ENCODE peak calls at places on chromosomes 12 and 14, in ten cellular contexts. V is PC-3, K is heart right ventricle, I is uterus, D is heart left ventricle, L is stomach, B is tibial artery, Q is endodermal cell, Z is Peyer's patch, S is astrocyte. T is an unnamed sample.

GRCh38 chr14:90060965-90061848 is 587 bp upstream of the KCNK13 start:
- DNase-seq in L (no peak), K (no peak), D (peak; percentile 61), Z (no peak), B (no peak), I (no peak), S (no peak), V (no peak), Q (peak; percentile 85), T (peak; percentile 30)

GRCh38 chr12:53966070-53966384 is 6.9 kb upstream of the HOXC11 start:
- DNase-seq in L (no peak), V (no peak), Z (no peak), I (no peak), Q (peak; percentile 83), K (no peak), B (no peak), S (no peak), D (no peak), T (no peak)

GRCh38 chr14:86087377-86087776 is 557.4 kb downstream of the FLRT2 start:
- DNase-seq in K (no peak), Q (no peak), Z (no peak), L (no peak), D (no peak), V (no peak), S (no peak), B (no peak), I (no peak), T (no peak)

GRCh38 chr12:116693259-116694227 is 44.3 kb downstream of the SPRING1 start:
- DNase-seq in V (no peak), I (no peak), Q (peak; percentile 69), K (no peak), D (no peak), S (no peak), B (no peak), Z (peak; percentile 78), L (peak; percentile 35), T (no peak)

GRCh38 chr14:49659526-49660455 is 24.7 kb upstream of the DNAAF2 start:
- DNase-seq in D (no peak), Z (no peak), Q (no peak), I (no peak), L (no peak), S (no peak), K (no peak), B (no peak), V (peak; percentile 92), T (no peak)

GRCh38 chr12:12022306-12022931 is 48.3 kb upstream of the BCL2L14 start:
- DNase-seq in S (no peak), Z (no peak), Q (peak; percentile 26), B (no peak), I (no peak), V (no peak), D (no peak), K (no peak), L (no peak), T (no peak)

GRCh38 chr14:73358187-73358586 is 100.2 kb downstream of the NUMB start:
- DNase-seq in K (no peak), Z (no peak), S (no peak), D (no peak), V (no peak), I (no peak), B (no peak), Q (no peak), L (no peak), T (no peak)

GRCh38 chr12:3727877-3728632 is 24.9 kb downstream of the CRACR2A start:
- DNase-seq in V (no peak), K (no peak), S (peak; percentile 47), I (no peak), L (no peak), B (no peak), Z (peak; percentile 56), Q (no peak), D (no peak), T (peak; percentile 84)

DNA sequence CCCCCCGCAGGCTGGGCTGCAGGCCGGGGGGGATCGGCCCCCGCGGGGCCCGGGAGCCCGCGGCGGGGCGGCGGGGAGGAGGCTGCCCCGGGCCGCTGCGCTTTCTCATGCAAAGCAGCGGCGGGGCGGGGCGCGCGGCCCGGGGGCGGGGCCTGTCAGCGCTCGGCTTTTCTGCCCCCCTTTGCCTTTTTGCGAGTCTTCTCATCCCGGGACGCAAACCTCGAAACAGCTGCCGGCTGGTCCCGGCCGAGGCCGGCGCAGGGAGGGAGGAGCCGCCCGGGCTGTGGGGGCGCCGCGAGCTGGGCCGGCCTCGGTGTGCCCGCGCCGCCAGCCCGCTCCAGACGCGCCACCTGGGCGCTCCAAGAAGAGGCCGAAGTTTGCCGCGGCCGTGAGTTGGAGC is at the start of gene FZD10:
- DNase-seq in S (no peak), D (peak; percentile 71), K (peak; percentile 40), Q (peak; percentile 95), V (no peak), L (no peak), B (peak; percentile 49), Z (peak; percentile 56), I (peak; percentile 38), T (peak; percentile 10)
- TF ChIP-seq CTCF in S (no peak), D (no peak), K (no peak), Q (no peak), V (no peak), L (no peak), B (no peak), Z (no peak), I (no peak), T (no peak)

GRCh38 chr14:68564826-68565760 is 227.8 kb downstream of the ZFP36L1 start:
- DNase-seq in K (no peak), S (peak; percentile 49), B (no peak), V (peak; percentile 56), Q (no peak), I (peak; percentile 51), L (no peak), Z (no peak), D (no peak), T (no peak)

GRCh38 chr14:68566075-68566474 is 226.8 kb downstream of the ZFP36L1 start:
- DNase-seq in Z (no peak), L (no peak), D (no peak), V (peak; percentile 10), B (no peak), Q (no peak), K (no peak), I (no peak), S (no peak), T (no peak)

GRCh38 chr14:68562911-68563255 is 230.0 kb downstream of the ZFP36L1 start:
- DNase-seq in I (no peak), D (no peak), B (no peak), Q (no peak), V (no peak), Z (no peak), S (no peak), L (peak; percentile 25), K (no peak), T (no peak)

GRCh38 chr14:68563256-68564131 is 229.4 kb downstream of the ZFP36L1 start:
- DNase-seq in Z (no peak), K (no peak), D (no peak), L (peak; percentile 42), B (no peak), V (peak; percentile 30), Q (no peak), S (peak; percentile 79), I (peak; percentile 74), T (peak; percentile 95)

GRCh38 chr14:68564236-68564825 is 228.5 kb downstream of the ZFP36L1 start:
- DNase-seq in V (no peak), S (no peak), K (no peak), B (no peak), D (no peak), Z (no peak), L (no peak), Q (peak; percentile 75), I (no peak), T (no peak)
- H3K27ac ChIP-seq in V (no peak overlapping the region), S (no peak overlapping the region), K (peak overlapping the region; percentile 84), B (peak overlapping the region; percentile 61), D (peak overlapping the region; percentile 82), Z (peak overlapping the region; percentile 12), L (peak overlapping the region; percentile 69), Q (no peak overlapping the region), I (peak overlapping the region; percentile 88), T (peak overlapping the region; percentile 41)

DNA sequence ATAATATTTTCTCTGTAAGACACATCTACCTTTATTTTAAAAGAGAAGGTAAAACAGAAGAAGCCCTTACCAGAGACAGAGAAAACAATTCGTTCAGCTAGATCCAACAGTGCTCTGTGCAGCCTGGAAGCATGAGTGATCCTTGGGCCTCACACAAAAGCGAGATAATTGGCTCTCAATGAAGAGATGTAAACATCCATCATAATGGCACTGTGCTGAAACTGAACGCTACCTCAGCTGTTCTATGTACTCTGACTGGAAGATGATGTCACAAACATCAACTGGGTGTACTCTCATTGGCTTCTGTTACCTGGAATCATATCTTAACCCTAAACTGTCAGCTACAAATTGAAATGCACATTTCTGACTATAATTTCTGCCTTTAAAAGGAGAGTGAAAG is at the start of gene MGAT4C:
- DNase-seq in S (no peak), V (no peak), I (no peak), Z (no peak), B (no peak), K (no peak), L (no peak), Q (no peak), D (no peak), T (peak; percentile 47)
- H3K4me1 ChIP-seq in S (no peaks in the 10 kb centered on the region), V (no peaks in the 10 kb centered on the region), I (no peaks in the 10 kb centered on the region), Z (no peaks in the 10 kb centered on the region), B (no peaks in the 10 kb centered on the region), K (no peaks in the 10 kb centered on the region), L (no peaks in the 10 kb centered on the region), Q (no peaks in the 10 kb centered on the region), D (no peaks in the 10 kb centered on the region), T (peaks cover 33% of the 10 kb centered on the region)

GRCh38 chr12:121439715-121440114 is 39.8 kb downstream of the RNF34 start:
- DNase-seq in V (no peak), B (no peak), Q (no peak), Z (peak; percentile 39), D (no peak), S (no peak), L (no peak), K (no peak), I (no peak), T (no peak)

GRCh38 chr12:121440768-121441167 is 40.9 kb downstream of the RNF34 start:
- DNase-seq in Z (no peak), V (no peak), B (no peak), K (no peak), L (no peak), D (no peak), Q (no peak), S (no peak), I (no peak), T (no peak)

GRCh38 chr12:121443193-121443829 is 43.4 kb downstream of the RNF34 start:
- DNase-seq in S (peak; percentile 29), D (peak; percentile 92), V (peak; percentile 88), K (peak; percentile 80), I (peak; percentile 66), L (peak; percentile 87), B (peak; percentile 78), Z (peak; percentile 90), Q (peak; percentile 99), T (peak; percentile 82)

GRCh38 chr12:121442028-121442948 is 42.4 kb downstream of the RNF34 start:
- DNase-seq in I (no peak), L (no peak), V (no peak), Q (no peak), K (no peak), B (no peak), S (no peak), Z (no peak), D (no peak), T (no peak)

DNA sequence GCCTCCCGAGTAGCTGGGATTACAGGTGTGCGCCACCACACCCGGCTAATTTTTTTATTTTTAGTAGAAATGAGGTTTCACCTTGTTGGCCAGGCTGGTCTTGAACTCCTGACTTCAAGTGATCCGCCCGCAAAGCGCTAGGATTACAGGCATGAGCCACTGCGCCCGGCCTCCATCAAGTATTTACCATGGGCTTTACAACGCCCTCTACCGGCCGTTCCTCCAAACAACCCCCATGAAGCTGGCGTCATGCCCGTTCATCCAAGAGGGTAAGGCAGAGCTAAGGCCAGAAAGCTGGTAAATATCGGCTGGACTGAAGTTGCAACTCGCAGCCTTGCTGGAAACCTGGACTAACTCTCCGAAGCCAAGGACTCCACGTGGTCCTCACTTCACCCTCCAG is 41.6 kb downstream of the RNF34 start:
- DNase-seq in I (no peak), L (peak; percentile 57), S (no peak), V (peak; percentile 55), Q (peak; percentile 82), D (no peak), Z (no peak), B (no peak), K (no peak), T (no peak)
- TF ChIP-seq CTCF in I (no peak), L (no peak), S (no peak), V (peak; percentile 60), Q (peak; percentile 43), D (no peak), Z (no peak), B (no peak), K (no peak), T (no peak)

T was measured in cardiac muscle cell.